ENCODE peak calls at places on chromosome 4, in eight cellular contexts. N, P, Q, G, V, K, S and L are unnamed samples.

GRCh38 chr4:141371206-141371605 is 150.5 kb downstream of the ZNF330 start:
- DNase-seq in N (no peak), P (no peak), Q (no peak), G (no peak), V (no peak), K (no peak), S (no peak), L (no peak)

GRCh38 chr4:33188733-33189132 is 2468.6 kb downstream of the PCDH7 start:
- DNase-seq in N (no peak), P (no peak), Q (no peak), G (no peak), V (no peak), K (no peak), S (no peak), L (no peak)

GRCh38 chr4:81405900-81406401 is 65.8 kb downstream of the RASGEF1B start:
- DNase-seq in N (peak), P (no peak), Q (peak), G (peak), V (no peak), K (no peak), S (peak), L (peak)

GRCh38 chr4:146340798-146341197 is 126.5 kb downstream of the REELD1 start:
- DNase-seq in N (no peak), P (no peak), Q (peak), G (peak), V (no peak), K (no peak), S (peak), L (peak)

GRCh38 chr4:184024637-184025036 is 119.5 kb downstream of the STOX2 start:
- DNase-seq in N (peak), P (no peak), Q (no peak), G (peak), V (no peak), K (no peak), S (no peak), L (no peak)

GRCh38 chr4:147655639-147656038 is 28.3 kb downstream of the PRMT9 start:
- DNase-seq in N (no peak), P (no peak), Q (no peak), G (no peak), V (no peak), K (no peak), S (no peak), L (no peak)

GRCh38 chr4:132332932-132333722 is 816.0 kb upstream of the PCDH10 start:
- DNase-seq in N (no peak), P (no peak), Q (peak), G (peak), V (no peak), K (no peak), S (no peak), L (no peak)

GRCh38 chr4:118032691-118033090 is 1.6 kb upstream of the NDST3 start:
- DNase-seq in N (no peak), P (no peak), Q (no peak), G (peak), V (no peak), K (no peak), S (no peak), L (peak)

GRCh38 chr4:115883862-115884261 is 770.4 kb upstream of the NDST4 start:
- DNase-seq in N (no peak), P (no peak), Q (no peak), G (no peak), V (no peak), K (no peak), S (no peak), L (no peak)

GRCh38 chr4:52421811-52422213 is 237.3 kb downstream of the USP46 start:
- DNase-seq in N (no peak), P (no peak), Q (no peak), G (no peak), V (no peak), K (no peak), S (peak), L (no peak)

GRCh38 chr4:27006646-27007045 is 146.0 kb downstream of the STIM2 start:
- DNase-seq in N (no peak), P (no peak), Q (no peak), G (no peak), V (no peak), K (no peak), S (no peak), L (no peak)

GRCh38 chr4:127049506-127049905 is 583.3 kb upstream of the INTU start:
- DNase-seq in N (no peak), P (no peak), Q (no peak), G (no peak), V (no peak), K (no peak), S (no peak), L (no peak)

GRCh38 chr4:73596001-73596400 is 24.2 kb downstream of the RASSF6 start:
- DNase-seq in N (no peak), P (no peak), Q (no peak), G (no peak), V (no peak), K (no peak), S (no peak), L (no peak)

GRCh38 chr4:168070903-168071302 is 21.4 kb upstream of the ANXA10 start:
- DNase-seq in N (no peak), P (no peak), Q (peak), G (no peak), V (no peak), K (no peak), S (no peak), L (no peak)

GRCh38 chr4:23504094-23504493 is 385.8 kb downstream of the PPARGC1A start:
- DNase-seq in N (no peak), P (no peak), Q (no peak), G (no peak), V (no peak), K (no peak), S (no peak), L (no peak)

GRCh38 chr4:98536631-98537030 is 121.8 kb downstream of the TSPAN5 start:
- DNase-seq in N (no peak), P (no peak), Q (no peak), G (no peak), V (no peak), K (no peak), S (no peak), L (no peak)

GRCh38 chr4:1797861-1798529 is 4.9 kb downstream of the FGFR3 start:
- DNase-seq in N (no peak), P (no peak), Q (no peak), G (no peak), V (no peak), K (no peak), S (no peak), L (no peak)

GRCh38 chr4:79298027-79298426 is 27.8 kb downstream of the NAA11 start:
- DNase-seq in N (no peak), P (no peak), Q (no peak), G (no peak), V (no peak), K (no peak), S (no peak), L (no peak)

GRCh38 chr4:30537462-30537861 is 182.7 kb upstream of the PCDH7 start:
- DNase-seq in N (no peak), P (no peak), Q (peak), G (peak), V (no peak), K (no peak), S (peak), L (peak)

GRCh38 chr4:10320130-10320529 is 137.1 kb downstream of the ZNF518B start:
- DNase-seq in N (no peak), P (no peak), Q (no peak), G (no peak), V (no peak), K (no peak), S (no peak), L (no peak)

GRCh38 chr4:26583538-26583864 is 383 bp upstream of the TBC1D19 start:
- DNase-seq in N (no peak), P (no peak), Q (no peak), G (peak), V (no peak), K (no peak), S (no peak), L (peak)

GRCh38 chr4:161936625-161937133 is 227.1 kb downstream of the FSTL5 start:
- DNase-seq in N (no peak), P (no peak), Q (peak), G (peak), V (no peak), K (no peak), S (peak), L (peak)

GRCh38 chr4:89123418-89123817 is 12.1 kb downstream of the TIGD2 start:
- DNase-seq in N (no peak), P (no peak), Q (peak), G (peak), V (no peak), K (no peak), S (no peak), L (peak)

GRCh38 chr4:26084414-26084813 is 170.4 kb downstream of the SMIM20 start:
- DNase-seq in N (no peak), P (no peak), Q (no peak), G (no peak), V (no peak), K (no peak), S (no peak), L (no peak)

GRCh38 chr4:41323706-41324105 is 67.0 kb downstream of the UCHL1 start:
- DNase-seq in N (peak), P (no peak), Q (no peak), G (peak), V (no peak), K (no peak), S (no peak), L (no peak)

GRCh38 chr4:133145758-133146157 is 3.3 kb upstream of the PCDH10 start:
- DNase-seq in N (no peak), P (no peak), Q (no peak), G (no peak), V (no peak), K (no peak), S (no peak), L (no peak)

GRCh38 chr4:155769092-155769491 is 10.3 kb downstream of the GUCY1B1 start:
- DNase-seq in N (no peak), P (no peak), Q (no peak), G (no peak), V (no peak), K (no peak), S (no peak), L (no peak)

GRCh38 chr4:181792641-181793612 is 450.3 kb upstream of the TENM3 start:
- DNase-seq in N (no peak), P (no peak), Q (no peak), G (no peak), V (no peak), K (no peak), S (no peak), L (no peak)

GRCh38 chr4:92606227-92606626 is 302.5 kb downstream of the GRID2 start:
- DNase-seq in N (no peak), P (no peak), Q (no peak), G (no peak), V (no peak), K (no peak), S (no peak), L (no peak)

GRCh38 chr4:92599044-92599443 is 295.3 kb downstream of the GRID2 start:
- DNase-seq in N (peak), P (no peak), Q (no peak), G (peak), V (no peak), K (no peak), S (no peak), L (peak)

GRCh38 chr4:92600638-92601037 is 296.9 kb downstream of the GRID2 start:
- DNase-seq in N (no peak), P (no peak), Q (no peak), G (peak), V (no peak), K (no peak), S (no peak), L (no peak)
- TF ChIP-seq CTCF in N (peak), P (no peak), Q (no peak), G (no peak), V (no peak), K (no peak), S (no peak), L (no peak)

GRCh38 chr4:100935090-100935489 is 412.2 kb downstream of the PPP3CA start:
- DNase-seq in N (peak), P (no peak), Q (peak), G (peak), V (no peak), K (no peak), S (no peak), L (peak)
- TF ChIP-seq CTCF in N (peak), P (no peak), Q (peak), G (peak), V (no peak), K (no peak), S (peak), L (peak)

GRCh38 chr4:119692001-119692400 is 63.4 kb upstream of the PDE5A start:
- DNase-seq in N (no peak), P (no peak), Q (peak), G (peak), V (no peak), K (no peak), S (peak), L (no peak)
- TF ChIP-seq CTCF in N (no peak), P (peak), Q (no peak), G (peak), V (peak), K (no peak), S (peak), L (no peak)

DNA sequence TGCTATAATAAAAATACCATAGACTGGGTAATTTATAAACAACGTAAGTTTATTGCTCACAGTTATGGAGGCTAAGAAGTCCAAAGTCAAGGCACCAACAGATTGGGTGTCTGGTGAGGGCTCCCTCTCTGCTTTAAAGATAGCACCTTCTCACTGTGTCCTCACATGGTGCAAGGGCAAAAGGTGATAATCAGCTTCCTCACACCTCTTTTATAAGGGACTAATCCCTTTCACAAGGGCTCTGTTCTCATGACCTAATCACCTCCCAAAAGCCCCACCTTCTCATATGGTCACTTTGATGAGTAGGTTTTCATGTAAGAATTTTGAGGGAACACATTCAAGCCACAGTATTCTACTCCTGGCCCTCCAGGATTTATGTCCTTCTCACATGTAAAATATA is 641.7 kb upstream of the ATOH1 start:
- DNase-seq in N (no peak), P (no peak), Q (no peak), G (no peak), V (no peak), K (no peak), S (no peak), L (no peak)
- TF ChIP-seq CTCF in N (no peak), P (no peak), Q (no peak), G (no peak), V (no peak), K (no peak), S (no peak), L (no peak)

GRCh38 chr4:185304944-185305690 is 90.6 kb downstream of the LRP2BP start:
- DNase-seq in N (no peak), P (no peak), Q (peak), G (peak), V (no peak), K (no peak), S (no peak), L (no peak)
- TF ChIP-seq CTCF in N (peak), P (no peak), Q (peak), G (peak), V (peak), K (no peak), S (peak), L (no peak)

GRCh38 chr4:153465145-153465544 is 1.0 kb upstream of the TMEM131L start:
- DNase-seq in N (no peak), P (no peak), Q (peak), G (no peak), V (no peak), K (no peak), S (no peak), L (no peak)

GRCh38 chr4:153465583-153465921 is 608 bp upstream of the TMEM131L start:
- DNase-seq in N (no peak), P (peak), Q (peak), G (peak), V (peak), K (peak), S (peak), L (peak)

GRCh38 chr4:153466637-153467153 is 535 bp downstream of the TMEM131L start:
- DNase-seq in N (no peak), P (no peak), Q (no peak), G (no peak), V (peak), K (no peak), S (no peak), L (peak)

GRCh38 chr4:153467154-153467896 is 1.2 kb downstream of the TMEM131L start:
- DNase-seq in N (peak), P (no peak), Q (peak), G (peak), V (peak), K (no peak), S (no peak), L (peak)

DNA sequence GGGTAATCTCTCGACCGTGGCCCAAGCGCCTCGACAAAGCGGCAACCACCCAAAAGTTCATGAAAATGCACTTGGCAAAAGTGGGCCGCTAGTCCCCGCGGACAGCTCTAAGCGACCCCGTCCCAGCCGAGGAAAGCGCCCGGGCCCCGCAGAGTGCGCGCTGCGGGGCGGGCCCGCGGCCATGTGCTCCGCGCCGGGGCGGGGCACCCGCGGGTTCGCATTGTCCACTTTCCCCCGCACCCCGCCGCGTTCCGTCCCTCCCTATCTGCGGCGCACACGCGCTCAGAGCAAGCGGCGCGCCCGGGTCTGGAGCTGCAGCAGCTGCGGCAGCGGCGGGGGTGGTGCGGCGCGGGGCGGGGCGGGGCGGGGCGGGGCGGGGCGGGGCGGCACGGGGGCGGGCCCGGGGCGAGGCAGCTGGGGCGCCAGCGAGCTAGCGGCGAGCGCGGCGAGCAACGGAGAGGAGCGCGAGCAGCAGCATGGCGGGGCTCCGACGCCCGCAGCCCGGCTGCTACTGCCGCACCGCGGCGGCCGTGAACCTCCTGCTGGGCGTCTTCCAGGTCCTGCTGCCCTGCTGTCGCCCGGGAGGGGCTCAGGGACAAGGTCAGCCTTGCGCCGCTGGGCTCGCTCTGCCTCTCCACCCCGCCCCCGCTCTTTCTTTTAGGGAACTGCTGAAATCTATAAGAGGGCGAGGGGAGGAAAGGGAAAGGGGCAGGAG is at the start of gene TMEM131L:
- DNase-seq in N (no peak), P (peak), Q (peak), G (peak), V (peak), K (no peak), S (peak), L (peak)
- TF ChIP-seq CTCF in N (peak), P (no peak), Q (peak), G (no peak), V (no peak), K (no peak), S (no peak), L (peak)

GRCh38 chr4:108360857-108361820 is 192.4 kb upstream of the LEF1 start:
- DNase-seq in N (no peak), P (no peak), Q (no peak), G (peak), V (no peak), K (no peak), S (peak), L (peak)
- TF ChIP-seq CTCF in N (no peak), P (no peak), Q (no peak), G (no peak), V (no peak), K (no peak), S (no peak), L (no peak)

DNA sequence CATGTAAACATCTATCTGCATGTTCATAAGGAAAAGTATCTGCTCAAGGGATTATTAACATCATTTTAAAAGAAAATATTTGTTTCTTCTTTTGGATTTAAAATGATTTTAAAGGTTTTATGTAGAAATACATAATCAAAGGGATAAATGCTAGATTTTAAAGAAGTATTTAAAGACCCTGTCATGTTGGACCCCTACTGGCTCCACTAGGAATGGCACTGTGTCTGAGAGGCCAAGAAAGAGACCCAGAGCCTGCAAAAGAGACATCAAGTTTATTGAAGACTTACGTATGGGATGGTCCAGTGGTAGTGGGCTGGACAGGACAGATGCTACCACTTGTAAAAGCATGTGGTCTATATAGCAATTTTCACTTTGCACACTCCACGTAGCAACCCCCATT is 78.7 kb upstream of the PCDH18 start:
- DNase-seq in N (no peak), P (no peak), Q (peak), G (peak), V (no peak), K (no peak), S (no peak), L (peak)
- TF ChIP-seq CTCF in N (no peak), P (no peak), Q (peak), G (peak), V (peak), K (no peak), S (peak), L (peak)